ENCODE peak calls at places on chromosomes 7 and 10, in ten cellular contexts. O, D, W, T, C, G, V, N, B and H are unnamed samples.

GRCh38 chr10:119337796-119338432 is 130.5 kb downstream of the GRK5 start:
- DNase-seq in W (no peak), T (no peak), B (peak), V (no peak), O (peak), G (no peak), C (peak), N (no peak), D (no peak), H (no peak)

GRCh38 chr7:266851-267840 is 22.8 kb upstream of the FOXL3 start:
- DNase-seq in N (no peak), W (peak), B (peak), V (no peak), O (no peak), G (no peak), T (peak), C (no peak), D (no peak), H (no peak)

GRCh38 chr7:141979611-141980010 is 6.0 kb upstream of the TAS2R38 start:
- DNase-seq in D (peak), B (no peak), N (no peak), T (no peak), G (no peak), O (no peak), V (no peak), C (no peak), W (no peak), H (no peak)

GRCh38 chr7:108109216-108109908 is 20.8 kb downstream of the LAMB4 start:
- DNase-seq in D (peak), O (peak), N (peak), T (peak), V (no peak), B (peak), G (peak), W (peak), C (peak), H (no peak)

GRCh38 chr10:14184841-14185500 is 145.8 kb downstream of the FRMD4A start:
- DNase-seq in G (no peak), N (no peak), B (no peak), C (no peak), O (peak), V (no peak), D (no peak), W (no peak), T (peak), H (no peak)

GRCh38 chr7:85595639-85596268 is 408.9 kb upstream of the SEMA3D start:
- DNase-seq in B (no peak), C (no peak), T (no peak), W (no peak), O (peak), G (no peak), V (no peak), N (no peak), D (no peak), H (no peak)

GRCh38 chr10:70461397-70462348 is 16.9 kb upstream of the PALD1 start:
- DNase-seq in D (peak), B (peak), G (peak), W (peak), C (peak), O (peak), N (no peak), V (no peak), T (peak), H (no peak)

GRCh38 chr7:66413379-66414114 is 208.4 kb downstream of the TPST1 start:
- DNase-seq in C (peak), G (peak), O (peak), W (peak), B (peak), T (peak), D (peak), N (peak), V (peak), H (peak)

GRCh38 chr10:21807162-21807561 is 196.4 kb downstream of the DNAJC1 start:
- DNase-seq in C (no peak), D (no peak), N (no peak), G (peak), T (no peak), B (peak), W (no peak), V (no peak), O (no peak), H (no peak)

GRCh38 chr7:4830176-4830575 is 31.7 kb downstream of the PAPOLB start:
- DNase-seq in T (peak), G (peak), O (peak), W (peak), V (peak), N (peak), B (peak), D (peak), C (peak), H (no peak)

GRCh38 chr7:131381069-131381838 is 53.6 kb downstream of the MKLN1 start:
- DNase-seq in N (no peak), T (no peak), W (no peak), V (no peak), O (peak), D (no peak), G (no peak), B (no peak), C (peak), H (no peak)

GRCh38 chr7:94933256-94933990 is 26.0 kb downstream of the PPP1R9A start:
- DNase-seq in N (no peak), V (no peak), B (no peak), W (no peak), D (no peak), G (no peak), O (no peak), T (no peak), C (no peak), H (no peak)

GRCh38 chr10:84783386-84783785 is 455.0 kb downstream of the CCSER2 start:
- DNase-seq in B (peak), G (peak), V (no peak), O (peak), T (peak), W (peak), C (peak), D (no peak), N (peak), H (no peak)

GRCh38 chr7:117072620-117073118 is 119.4 kb downstream of the ST7 start:
- DNase-seq in D (peak), B (no peak), W (no peak), G (peak), N (peak), C (no peak), O (peak), T (no peak), V (no peak), H (peak)

GRCh38 chr10:116669832-116670644 is 49.3 kb downstream of the PNLIPRP2 start:
- DNase-seq in V (no peak), D (no peak), G (peak), C (peak), T (no peak), W (no peak), N (no peak), O (no peak), B (no peak), H (no peak)

GRCh38 chr10:31059323-31059722 is 27.7 kb upstream of the ZNF438 start:
- DNase-seq in G (no peak), C (no peak), O (no peak), T (no peak), V (no peak), W (peak), D (no peak), N (no peak), B (no peak), H (no peak)

GRCh38 chr10:107166378-107166777 is 1.9 kb upstream of the SORCS1 start:
- DNase-seq in D (no peak), C (no peak), T (no peak), N (no peak), W (no peak), B (no peak), V (no peak), O (no peak), G (no peak), H (no peak)

GRCh38 chr7:129739427-129739826 is 127.9 kb downstream of the NRF1 start:
- DNase-seq in W (no peak), T (no peak), C (no peak), O (peak), N (no peak), D (no peak), G (no peak), B (peak), V (no peak), H (no peak)

GRCh38 chr10:8424555-8425201 is 370.2 kb downstream of the GATA3 start:
- DNase-seq in N (no peak), O (peak), D (no peak), T (no peak), V (no peak), W (no peak), G (no peak), C (no peak), B (no peak), H (no peak)

GRCh38 chr10:132404911-132405462 is 8.0 kb downstream of the PWWP2B start:
- DNase-seq in N (no peak), W (no peak), T (no peak), V (no peak), O (no peak), C (no peak), D (no peak), B (no peak), G (no peak), H (no peak)

GRCh38 chr7:122303971-122304603 is 463 bp downstream of the FEZF1 start:
- DNase-seq in B (no peak), W (peak), V (no peak), T (no peak), D (no peak), N (no peak), C (no peak), O (no peak), G (no peak), H (no peak)

GRCh38 chr7:1926908-1927306 is 256.8 kb downstream of the ELFN1 start:
- DNase-seq in V (no peak), T (no peak), O (no peak), D (no peak), B (no peak), C (no peak), W (no peak), G (no peak), N (peak), H (no peak)

GRCh38 chr10:105644559-105644958 is 1003.5 kb downstream of the SORCS3 start:
- DNase-seq in G (no peak), O (no peak), V (no peak), W (no peak), D (no peak), B (no peak), T (no peak), C (no peak), N (no peak), H (no peak)

GRCh38 chr7:55365103-55365679 is at the start of gene LANCL2:
- DNase-seq in W (no peak), T (peak), B (peak), D (no peak), G (no peak), C (peak), V (no peak), O (peak), N (peak), H (peak)